ENCODE peak calls at places on chromosomes 5 and 9, in four cellular contexts. One of them, this sample, is unnamed.

GRCh38 chr5:87195104-87195581 is 72.5 kb upstream of the RASA1 start:
- DNase-seq in suprapubic skin: no peak
- DNase-seq in spleen: no peak
- DNase-seq in Panc1: no peak
- DNase-seq in this sample: no peak

GRCh38 chr9:76701441-76702031 is 62.7 kb upstream of the PCA3 start:
- DNase-seq in suprapubic skin: no peak
- DNase-seq in spleen: no peak
- DNase-seq in Panc1: no peak
- DNase-seq in this sample: no peak

GRCh38 chr5:181098642-181099452 is 32.1 kb downstream of the OR2V1 start:
- DNase-seq in suprapubic skin: no peak
- DNase-seq in spleen: no peak
- DNase-seq in Panc1: no peak
- DNase-seq in this sample: no peak

GRCh38 chr5:170896779-170897178 is 35.0 kb downstream of the RANBP17 start:
- DNase-seq in suprapubic skin: no peak
- DNase-seq in spleen: peak; percentile 58
- DNase-seq in Panc1: no peak
- DNase-seq in this sample: no peak

GRCh38 chr5:135834639-135835529 is at the start of gene SLC25A48:
- DNase-seq in suprapubic skin: peak; percentile 84
- DNase-seq in spleen: peak; percentile 80
- DNase-seq in Panc1: no peak
- DNase-seq in this sample: no peak

GRCh38 chr5:50667079-50667652 is 729 bp downstream of the PARP8 start:
- DNase-seq in suprapubic skin: peak; percentile 83
- DNase-seq in spleen: peak; percentile 94
- DNase-seq in Panc1: no peak
- DNase-seq in this sample: peak; percentile 57

GRCh38 chr9:96651626-96652025 is 3.5 kb downstream of the PRXL2C start:
- DNase-seq in suprapubic skin: no peak
- DNase-seq in spleen: no peak
- DNase-seq in Panc1: no peak
- DNase-seq in this sample: no peak

GRCh38 chr5:176530406-176530982 is 6.7 kb downstream of the RNF44 start:
- DNase-seq in suprapubic skin: no peak
- DNase-seq in spleen: peak; percentile 87
- DNase-seq in Panc1: no peak
- DNase-seq in this sample: no peak

GRCh38 chr5:66554211-66554610 is 42.0 kb upstream of the MAST4 start:
- DNase-seq in suprapubic skin: no peak
- DNase-seq in spleen: no peak
- DNase-seq in Panc1: no peak
- DNase-seq in this sample: no peak

GRCh38 chr9:82996931-82997330 is 66.0 kb downstream of the RASEF start:
- DNase-seq in suprapubic skin: no peak
- DNase-seq in spleen: no peak
- DNase-seq in Panc1: no peak
- DNase-seq in this sample: no peak

GRCh38 chr5:143014017-143014651 is 244.0 kb downstream of the ARHGAP26 start:
- DNase-seq in suprapubic skin: no peak
- DNase-seq in spleen: peak; percentile 75
- DNase-seq in Panc1: no peak
- DNase-seq in this sample: peak; percentile 55

GRCh38 chr9:2872307-2872940 is 28.5 kb upstream of the PUM3 start:
- DNase-seq in suprapubic skin: no peak
- DNase-seq in spleen: no peak
- DNase-seq in Panc1: no peak
- DNase-seq in this sample: no peak

GRCh38 chr5:77993141-77993540 is 217.0 kb upstream of the TBCA start:
- DNase-seq in suprapubic skin: no peak
- DNase-seq in spleen: no peak
- DNase-seq in Panc1: no peak
- DNase-seq in this sample: no peak

GRCh38 chr9:126524353-126525077 is 89.2 kb upstream of the LMX1B start:
- DNase-seq in suprapubic skin: no peak
- DNase-seq in spleen: peak; percentile 67
- DNase-seq in Panc1: no peak
- DNase-seq in this sample: no peak

GRCh38 chr5:178793156-178793555 is 62.7 kb upstream of the ZNF354A start:
- DNase-seq in suprapubic skin: no peak
- DNase-seq in spleen: no peak
- DNase-seq in Panc1: no peak
- DNase-seq in this sample: peak; percentile 19

GRCh38 chr9:83582026-83582425 is 40.9 kb upstream of the IDNK start:
- DNase-seq in suprapubic skin: no peak
- DNase-seq in spleen: no peak
- DNase-seq in Panc1: no peak
- DNase-seq in this sample: no peak

GRCh38 chr5:1038417-1039209 is 30.0 kb downstream of the NKD2 start:
- DNase-seq in suprapubic skin: peak; percentile 75
- DNase-seq in spleen: no peak
- DNase-seq in Panc1: no peak
- DNase-seq in this sample: no peak

GRCh38 chr9:5582835-5583195 is 46.1 kb upstream of the RIC1 start:
- DNase-seq in suprapubic skin: no peak
- DNase-seq in spleen: peak; percentile 73
- DNase-seq in Panc1: no peak
- DNase-seq in this sample: no peak

GRCh38 chr9:127181595-127182190 is 59.3 kb upstream of the ANGPTL2 start:
- DNase-seq in suprapubic skin: peak; percentile 61
- DNase-seq in spleen: peak; percentile 17
- DNase-seq in Panc1: no peak
- DNase-seq in this sample: peak; percentile 5

GRCh38 chr5:10591946-10592345 is 28.1 kb downstream of the ANKRD33B start:
- DNase-seq in suprapubic skin: no peak
- DNase-seq in spleen: no peak
- DNase-seq in Panc1: no peak
- DNase-seq in this sample: no peak

DNA sequence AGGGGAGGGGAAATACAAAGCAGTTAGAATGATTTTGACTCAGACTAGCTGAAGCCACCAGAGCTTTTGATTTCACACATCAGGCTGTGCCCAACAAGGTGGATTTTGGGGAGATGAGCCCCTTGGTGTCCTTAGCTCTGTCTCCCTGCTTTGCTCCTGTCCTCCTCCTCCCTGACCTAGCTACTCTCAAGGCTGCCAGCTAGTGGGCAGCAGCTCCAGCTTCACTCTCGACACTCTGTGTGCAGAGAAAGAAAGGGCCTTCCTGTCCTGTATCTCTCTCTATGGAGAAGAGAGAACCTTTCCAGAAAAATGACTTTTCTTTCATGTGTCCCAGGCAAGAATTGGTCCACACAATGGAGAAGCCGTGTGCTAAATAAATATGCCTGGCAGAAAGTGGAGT is 446.2 kb downstream of the SEMA5A start:
- DNase-seq in suprapubic skin: no peak
- DNase-seq in spleen: no peak
- DNase-seq in Panc1: no peak
- DNase-seq in this sample: no peak
- TF ChIP-seq CTCF in suprapubic skin: no peak
- TF ChIP-seq CTCF in spleen: no peak
- TF ChIP-seq CTCF in Panc1: no peak
- TF ChIP-seq CTCF in this sample: no peak

GRCh38 chr9:136545966-136546696 is at the start of gene NOTCH1:
- DNase-seq in suprapubic skin: peak; percentile 96
- DNase-seq in spleen: peak; percentile 99
- DNase-seq in Panc1: no peak
- DNase-seq in this sample: peak; percentile 89
- TF ChIP-seq POLR2AphosphoS5 in suprapubic skin: peak; percentile 73
- TF ChIP-seq POLR2AphosphoS5 in spleen: peak; percentile 79
- TF ChIP-seq POLR2AphosphoS5 in Panc1: peak; percentile 22
- TF ChIP-seq POLR2AphosphoS5 in this sample: peak; percentile 52

GRCh38 chr9:121985792-121986494 is 107.2 kb downstream of the TTLL11 start:
- DNase-seq in suprapubic skin: peak; percentile 88
- DNase-seq in spleen: no peak
- DNase-seq in Panc1: no peak
- DNase-seq in this sample: no peak

GRCh38 chr9:121990600-121991304 is 102.4 kb downstream of the TTLL11 start:
- DNase-seq in suprapubic skin: no peak
- DNase-seq in spleen: no peak
- DNase-seq in Panc1: no peak
- DNase-seq in this sample: no peak

GRCh38 chr9:121991305-121991661 is 101.8 kb downstream of the TTLL11 start:
- DNase-seq in suprapubic skin: no peak
- DNase-seq in spleen: no peak
- DNase-seq in Panc1: no peak
- DNase-seq in this sample: no peak

GRCh38 chr9:121987312-121987711 is 105.8 kb downstream of the TTLL11 start:
- DNase-seq in suprapubic skin: no peak
- DNase-seq in spleen: no peak
- DNase-seq in Panc1: no peak
- DNase-seq in this sample: no peak

DNA sequence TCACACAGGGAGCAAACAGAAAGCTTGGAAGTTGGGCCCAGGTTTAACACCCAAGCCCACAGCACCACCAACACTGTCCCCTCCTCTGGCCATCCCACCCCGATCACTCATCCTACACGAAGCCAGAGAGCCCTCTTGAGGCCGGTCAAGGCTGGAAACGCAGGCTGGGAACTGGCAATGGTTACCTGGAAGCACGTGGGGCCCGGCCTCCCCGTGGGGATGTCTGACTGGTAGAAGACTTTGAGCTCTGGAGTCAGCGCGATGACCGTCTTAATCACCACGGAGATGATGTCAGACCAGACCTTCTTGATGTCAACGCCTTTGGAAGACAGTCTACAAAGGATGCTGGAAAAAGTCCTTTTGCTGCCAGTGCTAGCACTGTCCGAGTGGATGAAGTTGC is 104.1 kb downstream of the TTLL11 start:
- DNase-seq in suprapubic skin: no peak
- DNase-seq in spleen: no peak
- DNase-seq in Panc1: no peak
- DNase-seq in this sample: no peak
- TF ChIP-seq CTCF in suprapubic skin: no peak
- TF ChIP-seq CTCF in spleen: no peak
- TF ChIP-seq CTCF in Panc1: peak; percentile 67
- TF ChIP-seq CTCF in this sample: no peak

GRCh38 chr5:31823477-31823876 is 184.5 kb downstream of the PDZD2 start:
- DNase-seq in suprapubic skin: no peak
- DNase-seq in spleen: no peak
- DNase-seq in Panc1: no peak
- DNase-seq in this sample: no peak
- TF ChIP-seq POLR2AphosphoS5 in suprapubic skin: no peak
- TF ChIP-seq POLR2AphosphoS5 in spleen: no peak
- TF ChIP-seq POLR2AphosphoS5 in Panc1: no peak
- TF ChIP-seq POLR2AphosphoS5 in this sample: no peak

GRCh38 chr5:139787568-139788293 is 7.9 kb upstream of the PSD2 start:
- DNase-seq in suprapubic skin: peak; percentile 94
- DNase-seq in spleen: peak; percentile 94
- DNase-seq in Panc1: peak; percentile 43
- DNase-seq in this sample: peak; percentile 88

GRCh38 chr5:139787257-139787567 is 8.4 kb upstream of the PSD2 start:
- DNase-seq in suprapubic skin: no peak
- DNase-seq in spleen: no peak
- DNase-seq in Panc1: no peak
- DNase-seq in this sample: no peak

GRCh38 chr5:139789845-139790189 is 5.8 kb upstream of the PSD2 start:
- DNase-seq in suprapubic skin: no peak
- DNase-seq in spleen: no peak
- DNase-seq in Panc1: no peak
- DNase-seq in this sample: no peak

GRCh38 chr5:139789116-139789844 is 6.3 kb upstream of the PSD2 start:
- DNase-seq in suprapubic skin: no peak
- DNase-seq in spleen: no peak
- DNase-seq in Panc1: no peak
- DNase-seq in this sample: no peak

GRCh38 chr5:139788294-139788875 is 7.2 kb upstream of the PSD2 start:
- DNase-seq in suprapubic skin: no peak
- DNase-seq in spleen: no peak
- DNase-seq in Panc1: no peak
- DNase-seq in this sample: no peak
- TF ChIP-seq CTCF in suprapubic skin: no peak
- TF ChIP-seq CTCF in spleen: no peak
- TF ChIP-seq CTCF in Panc1: no peak
- TF ChIP-seq CTCF in this sample: no peak